ENCODE peak calls at places on chromosomes 16 and 17, in seven cellular contexts. U, B, H, Z, Q, M and L are unnamed samples.

GRCh38 chr17:36183001-36183810 is 6.8 kb upstream of the TBC1D3B start:
- DNase-seq in Q (peak), U (peak), M (no peak), H (no peak), B (peak), Z (peak), L (peak)

GRCh38 chr17:74601944-74602572 is 10.0 kb upstream of the CD300LD start:
- DNase-seq in U (peak), H (no peak), B (no peak), M (peak), Z (no peak), Q (peak), L (no peak)

GRCh38 chr17:5783269-5783668 is 199.0 kb upstream of the NLRP1 start:
- DNase-seq in Q (no peak), U (no peak), Z (no peak), H (no peak), B (no peak), M (no peak), L (no peak)

GRCh38 chr17:55842405-55843158 is 91.7 kb downstream of the PCTP start:
- DNase-seq in U (no peak), M (no peak), Q (no peak), B (no peak), Z (no peak), H (no peak), L (no peak)

GRCh38 chr16:27980919-27981670 is 82.4 kb downstream of the GSG1L start:
- DNase-seq in H (no peak), Z (no peak), B (no peak), U (no peak), Q (peak), M (no peak), L (no peak)

GRCh38 chr17:1037238-1037879 is 40.4 kb downstream of the TIMM22 start:
- DNase-seq in Q (no peak), M (no peak), B (no peak), U (no peak), Z (no peak), H (no peak), L (no peak)

GRCh38 chr17:55693244-55694216 is 29.1 kb downstream of the TMEM100 start:
- DNase-seq in Q (peak), U (no peak), H (no peak), Z (peak), M (no peak), B (peak), L (peak)

GRCh38 chr16:49422896-49423295 is 49.3 kb downstream of the C16orf78 start:
- DNase-seq in H (no peak), M (no peak), B (no peak), Z (no peak), U (no peak), Q (no peak), L (no peak)

GRCh38 chr17:70168044-70168978 is 1.0 kb upstream of the KCNJ2 start:
- DNase-seq in Z (peak), B (peak), Q (peak), U (peak), M (peak), H (peak), L (peak)

GRCh38 chr16:28188085-28188916 is 23.5 kb downstream of the XPO6 start:
- DNase-seq in H (no peak), U (no peak), M (no peak), Z (no peak), Q (no peak), B (no peak), L (no peak)

GRCh38 chr16:20315764-20316163 is 11.5 kb downstream of the GP2 start:
- DNase-seq in M (no peak), Q (no peak), U (no peak), Z (no peak), H (no peak), B (no peak), L (no peak)

GRCh38 chr16:88651276-88651988 is 579 bp upstream of the CYBA start:
- DNase-seq in B (no peak), Q (peak), M (no peak), H (no peak), U (no peak), Z (no peak), L (peak)

GRCh38 chr17:2814499-2815341 is 18.5 kb downstream of the RAP1GAP2 start:
- DNase-seq in H (no peak), Q (no peak), M (no peak), Z (no peak), B (no peak), U (no peak), L (no peak)

GRCh38 chr16:2088192-2088631 is 40.4 kb downstream of the TSC2 start:
- DNase-seq in U (no peak), M (no peak), Z (no peak), Q (no peak), B (no peak), H (no peak), L (no peak)

GRCh38 chr16:48366165-48367093 is 18.8 kb downstream of the SIAH1 start:
- DNase-seq in B (no peak), U (peak), H (no peak), Q (peak), Z (peak), M (peak), L (peak)

GRCh38 chr16:22946433-22946832 is 132.5 kb downstream of the HS3ST2 start:
- DNase-seq in U (no peak), Q (no peak), M (no peak), Z (no peak), B (no peak), H (no peak), L (no peak)

GRCh38 chr17:79529661-79530081 is 81.2 kb downstream of the RBFOX3 start:
- DNase-seq in H (no peak), Q (no peak), B (no peak), M (no peak), Z (no peak), U (no peak), L (no peak)

GRCh38 chr17:8484465-8484864 is 48.8 kb downstream of the NDEL1 start:
- DNase-seq in H (no peak), U (no peak), B (no peak), Z (no peak), M (no peak), Q (no peak), L (no peak)

GRCh38 chr17:49746791-49747490 is 17.0 kb downstream of the FAM117A start:
- DNase-seq in B (no peak), Z (no peak), H (no peak), M (no peak), Q (no peak), U (no peak), L (no peak)

GRCh38 chr17:82217120-82217529 is 4.5 kb upstream of the CCDC57 start:
- DNase-seq in Q (no peak), U (no peak), H (no peak), Z (peak), B (no peak), M (no peak), L (no peak)

GRCh38 chr17:81898029-81898866 is 3.8 kb upstream of the NPB start:
- DNase-seq in Z (no peak), M (no peak), B (no peak), U (peak), Q (no peak), H (no peak), L (no peak)

GRCh38 chr16:80120899-80121521 is 419.8 kb upstream of the DYNLRB2 start:
- DNase-seq in M (no peak), U (no peak), Q (peak), Z (no peak), B (no peak), H (no peak), L (peak)

GRCh38 chr16:66902648-66903543 is 15.8 kb downstream of the CDH16 start:
- DNase-seq in B (no peak), U (no peak), Z (no peak), M (no peak), Q (peak), H (no peak), L (no peak)

GRCh38 chr16:1426734-1427451 is 4.0 kb upstream of the PERCC1 start:
- DNase-seq in H (no peak), U (no peak), Q (peak), M (no peak), Z (no peak), B (no peak), L (no peak)

GRCh38 chr17:57899822-57900221 is 50.0 kb upstream of the MRPS23 start:
- DNase-seq in Z (no peak), Q (no peak), U (no peak), B (no peak), M (no peak), H (no peak), L (peak)

DNA sequence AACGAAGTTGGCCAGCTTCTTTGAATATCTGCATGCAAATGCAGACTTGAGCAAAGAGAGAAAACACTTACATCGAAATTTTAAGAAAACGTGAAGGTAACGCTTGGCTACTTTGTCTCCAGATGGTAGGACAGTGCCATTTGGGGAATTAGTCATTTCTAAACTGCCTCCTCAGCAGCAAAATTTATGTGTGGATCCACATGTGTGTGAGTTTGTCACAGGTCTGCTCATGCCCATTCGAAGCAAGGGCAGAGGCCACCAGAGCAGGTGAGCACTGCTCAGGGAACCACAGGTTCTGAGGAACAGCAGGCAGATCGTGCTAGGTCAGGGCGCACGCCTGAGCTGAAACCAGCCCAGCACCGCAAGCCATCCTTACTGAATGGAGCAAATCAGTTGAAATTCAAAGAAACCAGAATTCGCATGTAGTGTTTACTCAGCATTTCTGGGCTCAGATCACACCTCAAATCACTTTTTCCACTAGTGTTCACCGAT is 80.1 kb downstream of the SOCS1 start:
- DNase-seq in U (no peak), Q (no peak), H (no peak), B (no peak), Z (no peak), M (no peak), L (no peak)
- TF ChIP-seq EP300 in U (no peak), Q (no peak), H (no peak), B (no peak), Z (no peak), M (no peak), L (no peak)

DNA sequence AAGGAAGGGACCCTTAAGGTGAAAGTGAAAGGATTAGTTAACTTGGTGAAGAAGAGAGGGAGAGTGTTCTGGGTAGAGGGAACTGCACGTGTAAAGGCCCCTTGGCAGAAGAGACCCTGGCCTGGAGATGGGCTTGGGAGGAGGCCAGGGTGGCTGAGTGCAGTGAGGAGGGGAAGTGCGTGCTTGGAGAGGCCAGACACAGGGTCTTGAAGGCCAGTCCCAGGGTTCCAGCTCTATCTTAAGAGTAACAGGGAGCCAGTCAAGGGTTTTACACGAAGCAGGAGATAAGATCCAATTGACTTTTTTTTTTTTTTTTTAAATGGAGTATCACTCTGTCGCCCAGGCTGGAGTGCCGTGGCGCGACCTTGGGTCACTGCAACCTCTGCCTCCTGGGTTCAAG is 15.2 kb upstream of the DOK4 start:
- DNase-seq in Z (peak), B (no peak), Q (no peak), M (no peak), U (no peak), H (no peak), L (no peak)
- TF ChIP-seq EP300 in Z (no peak), B (no peak), Q (no peak), M (no peak), U (no peak), H (no peak), L (no peak)

GRCh38 chr16:31350275-31351005 is 4.5 kb upstream of the ITGAX start:
- DNase-seq in H (no peak), Z (no peak), M (no peak), B (no peak), Q (no peak), U (no peak), L (no peak)

GRCh38 chr16:31347445-31347844 is 7.5 kb upstream of the ITGAX start:
- DNase-seq in U (no peak), Q (no peak), B (no peak), M (no peak), H (no peak), Z (peak), L (no peak)

GRCh38 chr16:31348578-31348977 is 6.4 kb upstream of the ITGAX start:
- DNase-seq in M (no peak), B (no peak), Z (no peak), Q (no peak), U (no peak), H (no peak), L (no peak)

GRCh38 chr16:31344712-31345111 is 10.3 kb upstream of the ITGAX start:
- DNase-seq in H (no peak), M (no peak), U (no peak), Z (no peak), B (no peak), Q (no peak), L (no peak)
- TF ChIP-seq EP300 in H (no peak), M (no peak), U (no peak), Z (no peak), B (no peak), Q (no peak), L (no peak)

DNA sequence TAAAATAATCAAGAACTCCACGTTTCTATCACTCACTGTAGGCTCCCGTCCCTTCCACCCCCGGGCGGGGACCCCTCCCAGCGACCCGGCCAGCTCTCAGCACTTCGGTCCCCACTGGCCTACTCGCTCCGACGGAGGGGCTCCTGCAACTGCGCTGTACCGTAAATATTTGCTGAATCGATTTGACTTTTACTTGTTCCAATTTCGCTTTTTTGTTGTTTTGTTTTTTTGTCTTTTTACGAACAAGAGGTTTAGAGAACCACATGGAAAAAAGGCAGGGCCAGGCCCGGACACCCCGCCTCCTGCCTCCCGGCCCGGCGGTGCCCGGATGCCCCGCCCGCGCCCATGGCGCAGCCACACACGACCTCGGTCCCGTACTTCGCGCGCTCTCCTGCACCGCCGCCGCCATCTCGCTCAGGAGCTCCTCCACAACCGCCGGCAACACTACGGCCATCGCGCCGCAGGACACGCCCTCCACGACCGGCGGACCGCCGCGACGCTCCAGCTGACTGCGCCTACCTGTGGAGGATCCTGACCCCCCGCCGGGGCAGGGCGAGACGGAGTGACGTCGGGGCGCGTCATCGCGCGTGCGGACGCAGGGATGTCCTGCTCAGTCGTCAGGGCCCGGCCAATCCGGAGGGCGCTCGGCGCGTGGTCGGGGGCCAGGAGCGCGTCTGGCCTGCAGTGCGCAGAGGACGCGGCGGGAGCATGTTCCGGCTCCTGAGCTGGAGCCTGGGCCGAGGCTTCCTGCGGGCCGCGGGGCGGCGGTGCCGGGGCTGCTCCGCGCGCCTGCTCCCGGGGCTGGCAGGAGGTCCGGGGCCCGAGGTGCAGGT is at the start of the genes TTC19 and ZSWIM7:
- DNase-seq in M (peak), B (peak), Q (peak), U (peak), H (peak), Z (peak), L (peak)
- TF ChIP-seq EP300 in M (peak), B (no peak), Q (no peak), U (no peak), H (no peak), Z (no peak), L (peak)

GRCh38 chr16:85136705-85137322 is 24.5 kb upstream of the CIBAR2 start:
- DNase-seq in U (no peak), H (no peak), Z (peak), B (peak), M (peak), Q (peak), L (peak)
- TF ChIP-seq EP300 in U (no peak), H (no peak), Z (no peak), B (no peak), M (no peak), Q (no peak), L (no peak)

GRCh38 chr17:16215002-16215272 is 397 bp downstream of the NCOR1 start:
- DNase-seq in Q (peak), Z (no peak), M (peak), B (no peak), H (no peak), U (peak), L (peak)

GRCh38 chr17:16215965-16216316 is 607 bp upstream of the NCOR1 start:
- DNase-seq in U (no peak), Z (no peak), H (no peak), Q (no peak), B (no peak), M (peak), L (no peak)

GRCh38 chr17:16217002-16217635 is at the start of gene PIGL:
- DNase-seq in M (peak), Q (peak), Z (peak), U (peak), H (peak), B (peak), L (peak)

GRCh38 chr17:16214190-16215001 is 938 bp downstream of the NCOR1 start:
- DNase-seq in M (no peak), H (no peak), Z (no peak), U (no peak), B (no peak), Q (no peak), L (no peak)

DNA sequence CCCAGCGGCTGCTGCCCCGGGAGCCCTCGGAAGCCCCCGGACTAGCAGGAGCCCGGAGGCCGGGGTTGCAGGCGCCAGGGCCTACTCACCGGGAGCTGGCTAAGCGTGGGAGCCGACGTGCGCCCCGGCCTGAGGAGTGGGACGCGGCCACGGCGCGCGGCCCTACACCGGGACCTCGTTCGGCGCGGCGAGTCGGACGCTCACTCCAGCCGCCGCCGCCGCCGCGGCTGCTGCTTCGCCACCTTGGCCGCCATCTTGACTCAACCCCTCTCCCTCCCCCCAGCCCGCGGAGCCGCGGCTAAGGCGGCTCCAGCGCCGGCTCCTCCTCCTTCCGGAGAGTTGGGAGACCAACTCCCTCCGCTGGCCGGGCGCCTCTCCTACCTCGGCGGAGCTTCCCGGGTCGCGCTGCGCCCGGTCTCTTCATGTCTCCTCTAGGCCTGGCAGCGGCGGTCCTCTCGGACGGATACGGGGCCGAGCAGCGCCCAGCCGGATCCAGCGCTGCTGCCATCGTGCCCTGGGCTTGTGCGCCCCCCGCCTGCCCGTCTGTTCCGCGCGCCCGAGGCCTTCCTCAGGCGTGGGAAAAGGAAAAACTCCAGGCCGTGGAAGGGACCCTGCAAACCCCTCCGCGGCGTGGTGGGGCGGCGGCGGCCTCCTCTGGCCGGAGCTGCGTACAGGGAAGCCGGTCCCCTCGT is at the start of gene NCOR1:
- DNase-seq in B (peak), Q (peak), M (peak), Z (peak), U (peak), H (peak), L (peak)
- TF ChIP-seq EP300 in B (no peak), Q (no peak), M (no peak), Z (no peak), U (no peak), H (no peak), L (no peak)

DNA sequence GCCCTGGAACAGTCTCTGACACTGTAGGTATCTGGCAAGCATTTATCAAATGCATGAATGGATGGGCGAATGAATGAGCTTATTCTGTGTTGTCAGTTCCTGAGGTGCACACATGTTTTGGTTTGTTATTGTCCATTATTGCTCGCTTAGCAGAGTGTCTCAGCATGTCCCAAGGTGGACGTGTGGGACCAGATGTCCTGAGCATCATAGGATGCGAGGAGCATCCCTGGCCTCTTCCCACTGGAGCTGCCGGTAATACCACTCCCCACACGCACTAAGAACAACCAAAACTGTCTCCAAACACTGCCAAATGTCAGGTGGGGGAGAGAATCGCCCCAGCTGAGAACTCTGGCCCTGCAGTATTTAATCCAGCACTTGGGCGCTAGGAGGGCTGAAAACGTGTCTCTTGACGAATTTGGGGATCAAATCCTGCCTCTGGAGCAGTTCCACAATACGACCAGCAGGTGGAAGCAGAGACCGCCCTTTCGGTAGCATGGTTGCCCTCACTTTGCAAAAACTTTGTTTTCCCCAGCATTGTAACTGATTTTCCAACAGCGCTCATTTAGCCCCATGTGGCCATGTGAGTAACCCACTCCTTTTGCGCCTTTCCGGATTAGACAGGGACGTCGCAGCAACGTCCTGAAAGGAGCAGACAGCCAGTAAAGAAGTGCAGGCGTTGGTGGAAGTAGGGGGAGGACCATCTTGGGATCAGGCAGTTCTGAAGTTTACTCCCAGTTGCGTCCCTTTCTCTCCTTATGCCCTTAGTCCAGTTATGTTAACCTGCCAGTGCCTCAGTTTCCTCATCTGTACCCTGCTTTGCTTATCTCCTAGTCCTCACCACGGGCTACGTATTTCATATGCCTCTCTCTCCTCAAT is 22.7 kb downstream of the TMEM114 start:
- DNase-seq in U (peak), M (peak), B (peak), Z (peak), Q (peak), H (peak), L (peak)
- TF ChIP-seq EP300 in U (no peak), M (peak), B (no peak), Z (no peak), Q (no peak), H (no peak), L (no peak)